ENCODE peak calls at places on chromosomes 16 and 17, in five cellular contexts. J is stimulated activated CD8-positive, alpha-beta memory T cell treated with anti-CD3 and anti-CD28 coated beads, Interleukin-2, amount 100 ng/mL, for 1 hour; U is CD8-positive, alpha-beta memory T cell; R is activated CD4-positive, alpha-beta T cell treated with anti-CD3 and anti-CD28 coated beads, Interleukin-2, amount 10 ng/mL, durations not matched to agents 7 days and 5 days; P is BE2C. N is an unnamed sample.

GRCh38 chr17:8832711-8833352 is 33.7 kb upstream of the MFSD6L start:
- DNase-seq in J (no peak), P (peak), R (peak), U (no peak), N (peak)

GRCh38 chr16:47019563-47019962 is 46.1 kb upstream of the DNAJA2 start:
- DNase-seq in U (no peak), J (no peak), R (no peak), P (no peak), N (no peak)

GRCh38 chr16:50146479-50147435 is 6.3 kb upstream of the TENT4B start:
- DNase-seq in R (no peak), U (no peak), J (no peak), P (peak), N (no peak)

GRCh38 chr16:2826591-2827480 is 3.3 kb upstream of the ZG16B start:
- DNase-seq in J (no peak), P (no peak), U (no peak), R (no peak), N (no peak)

GRCh38 chr17:34892864-34893263 is 68.4 kb downstream of the CCT6B start:
- DNase-seq in J (no peak), U (peak), R (no peak), P (peak), N (no peak)

GRCh38 chr16:24748242-24748641 is 18.8 kb downstream of the TNRC6A start:
- DNase-seq in R (no peak), P (no peak), U (no peak), J (no peak), N (no peak)

GRCh38 chr17:16568541-16569357 is at the start of gene ZNF287:
- DNase-seq in U (peak), R (peak), J (peak), P (peak), N (peak)

GRCh38 chr17:17552351-17553216 is 38.9 kb downstream of the PEMT start:
- DNase-seq in J (no peak), P (no peak), R (no peak), U (no peak), N (no peak)

GRCh38 chr16:9302102-9302501 is 210.7 kb downstream of the HAPSTR1 start:
- DNase-seq in J (no peak), P (no peak), U (no peak), R (no peak), N (no peak)

GRCh38 chr17:68196394-68197090 is 51.3 kb upstream of the AMZ2 start:
- DNase-seq in R (no peak), P (no peak), U (no peak), J (no peak), N (peak)

GRCh38 chr16:70765491-70765890 is 35.5 kb downstream of the VAC14 start:
- DNase-seq in J (no peak), R (no peak), U (no peak), P (no peak), N (no peak)

GRCh38 chr17:45371414-45372324 is 54.8 kb upstream of the MAP3K14 start:
- DNase-seq in P (peak), R (no peak), J (no peak), U (no peak), N (peak)

GRCh38 chr17:76171701-76172100 is 30.7 kb upstream of the FOXJ1 start:
- DNase-seq in R (no peak), P (no peak), U (no peak), J (no peak), N (no peak)

GRCh38 chr17:58328195-58329034 is at the start of gene TSPOAP1:
- DNase-seq in R (peak), J (no peak), U (peak), P (peak), N (peak)

GRCh38 chr16:69019811-69020210 is 85.6 kb upstream of the HAS3 start:
- DNase-seq in R (no peak), J (no peak), P (no peak), U (no peak), N (no peak)

GRCh38 chr16:75262104-75262799 is 10.8 kb upstream of the BCAR1 start:
- DNase-seq in R (no peak), U (no peak), J (no peak), P (no peak), N (no peak)

GRCh38 chr16:2912330-2913199 is 834 bp downstream of the FLYWCH1 start:
- DNase-seq in J (no peak), U (peak), R (peak), P (no peak), N (peak)